ENCODE peak calls at places on chromosomes 6 and 20, in eight cellular contexts. K, J, X, L, R, W, F and S are unnamed samples.

GRCh38 chr20:8509809-8510208 is 377.7 kb downstream of the PLCB1 start:
- DNase-seq in K (no peak), J (no peak), X (no peak), L (no peak), R (no peak), W (peak; percentile 28), F (no peak), S (no peak)

GRCh38 chr6:88166493-88166900 is 350 bp upstream of the CNR1 start:
- DNase-seq in K (no peak), J (no peak), X (no peak), L (no peak), R (no peak), W (peak; percentile 73), F (no peak), S (no peak)

GRCh38 chr6:109925060-109925459 is 53.1 kb upstream of the GPR6 start:
- DNase-seq in K (no peak), J (no peak), X (no peak), L (no peak), R (no peak), W (no peak), F (no peak), S (no peak)

GRCh38 chr6:41706876-41707564 is 28.4 kb downstream of the TFEB start:
- DNase-seq in K (no peak), J (no peak), X (peak; percentile 53), L (no peak), R (no peak), W (no peak), F (no peak), S (no peak)

GRCh38 chr6:143698759-143699750 is 21.3 kb downstream of the PHACTR2 start:
- DNase-seq in K (peak; percentile 29), J (no peak), X (no peak), L (no peak), R (peak; percentile 22), W (no peak), F (no peak), S (no peak)

GRCh38 chr6:43924222-43924702 is 154.3 kb downstream of the VEGFA start:
- DNase-seq in K (no peak), J (no peak), X (peak; percentile 56), L (no peak), R (no peak), W (peak; percentile 47), F (peak; percentile 21), S (no peak)

GRCh38 chr6:111162504-111162903 is 75.2 kb downstream of the SLC16A10 start:
- DNase-seq in K (no peak), J (no peak), X (no peak), L (no peak), R (no peak), W (no peak), F (no peak), S (no peak)

GRCh38 chr6:447381-448165 is 56.0 kb downstream of the IRF4 start:
- DNase-seq in K (no peak), J (no peak), X (no peak), L (no peak), R (no peak), W (no peak), F (no peak), S (peak; percentile 39)

GRCh38 chr20:63254536-63255384 is 497 bp upstream of the NKAIN4 start:
- DNase-seq in K (no peak), J (no peak), X (no peak), L (no peak), R (no peak), W (no peak), F (no peak), S (peak; percentile 76)

GRCh38 chr20:1933465-1933870 is 38.3 kb downstream of the SIRPA start:
- DNase-seq in K (no peak), J (no peak), X (peak; percentile 36), L (no peak), R (no peak), W (peak; percentile 76), F (no peak), S (no peak)

DNA sequence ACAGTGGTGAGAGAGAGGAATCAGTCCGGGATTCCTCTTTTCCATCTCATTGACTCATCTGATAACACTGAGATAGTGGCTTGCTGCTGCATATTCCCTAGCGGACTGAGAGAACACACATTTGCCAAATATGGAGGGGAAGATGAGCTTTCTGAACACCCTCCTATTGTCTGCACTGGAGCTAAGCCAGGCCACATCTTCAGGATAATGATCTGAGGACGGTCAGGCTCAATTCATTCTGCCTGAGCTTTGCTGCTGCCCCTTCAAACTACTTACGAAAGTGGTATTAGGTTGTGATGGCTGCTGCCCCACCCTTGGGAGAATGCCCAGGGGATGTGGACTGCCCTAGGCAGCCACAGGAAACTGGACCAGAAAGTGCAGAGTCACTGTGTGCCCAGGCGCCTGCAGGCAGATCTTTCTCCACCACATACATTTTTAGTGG is 39.4 kb upstream of the PDE7B start:
- DNase-seq in K (no peak), J (no peak), X (peak; percentile 24), L (peak; percentile 49), R (no peak), W (no peak), F (no peak), S (no peak)
- TF ChIP-seq RAD21 in K (no peak), J (no peak), X (no peak), L (no peak), R (no peak), W (no peak), F (no peak), S (no peak)

GRCh38 chr6:10434235-10434634 is 19.4 kb upstream of the TFAP2A start:
- DNase-seq in K (no peak), J (no peak), X (peak; percentile 8), L (no peak), R (no peak), W (no peak), F (no peak), S (no peak)

GRCh38 chr6:10433322-10433721 is 18.4 kb upstream of the TFAP2A start:
- DNase-seq in K (no peak), J (no peak), X (no peak), L (no peak), R (no peak), W (no peak), F (no peak), S (no peak)

GRCh38 chr6:10429638-10430427 is 15.0 kb upstream of the TFAP2A start:
- DNase-seq in K (peak; percentile 50), J (no peak), X (peak; percentile 52), L (peak; percentile 64), R (peak; percentile 46), W (peak; percentile 31), F (peak; percentile 53), S (no peak)

GRCh38 chr6:10426781-10427279 is 12.0 kb upstream of the TFAP2A start:
- DNase-seq in K (no peak), J (no peak), X (no peak), L (no peak), R (no peak), W (no peak), F (no peak), S (no peak)

GRCh38 chr6:10431423-10432164 is 16.7 kb upstream of the TFAP2A start:
- DNase-seq in K (no peak), J (no peak), X (no peak), L (no peak), R (no peak), W (no peak), F (no peak), S (no peak)
- TF ChIP-seq RAD21 in K (no peak), J (no peak), X (no peak), L (no peak), R (no peak), W (no peak), F (no peak), S (no peak)

GRCh38 chr6:105080279-105080678 is 99.5 kb downstream of the POPDC3 start:
- DNase-seq in K (no peak), J (no peak), X (no peak), L (no peak), R (no peak), W (no peak), F (no peak), S (no peak)

GRCh38 chr6:105075210-105075609 is 104.6 kb downstream of the POPDC3 start:
- DNase-seq in K (no peak), J (no peak), X (no peak), L (no peak), R (no peak), W (no peak), F (no peak), S (no peak)

GRCh38 chr6:105072799-105073199 is 107.0 kb downstream of the POPDC3 start:
- DNase-seq in K (peak; percentile 59), J (no peak), X (peak; percentile 38), L (peak; percentile 55), R (no peak), W (no peak), F (no peak), S (no peak)

GRCh38 chr6:105077592-105078463 is 102.0 kb downstream of the POPDC3 start:
- DNase-seq in K (peak; percentile 51), J (peak; percentile 44), X (peak; percentile 64), L (peak; percentile 51), R (peak; percentile 21), W (peak; percentile 31), F (no peak), S (no peak)
- TF ChIP-seq RAD21 in K (peak; percentile 24), J (peak; percentile 78), X (peak; percentile 63), L (peak; percentile 83), R (peak; percentile 88), W (peak; percentile 87), F (peak; percentile 70), S (peak; percentile 63)

DNA sequence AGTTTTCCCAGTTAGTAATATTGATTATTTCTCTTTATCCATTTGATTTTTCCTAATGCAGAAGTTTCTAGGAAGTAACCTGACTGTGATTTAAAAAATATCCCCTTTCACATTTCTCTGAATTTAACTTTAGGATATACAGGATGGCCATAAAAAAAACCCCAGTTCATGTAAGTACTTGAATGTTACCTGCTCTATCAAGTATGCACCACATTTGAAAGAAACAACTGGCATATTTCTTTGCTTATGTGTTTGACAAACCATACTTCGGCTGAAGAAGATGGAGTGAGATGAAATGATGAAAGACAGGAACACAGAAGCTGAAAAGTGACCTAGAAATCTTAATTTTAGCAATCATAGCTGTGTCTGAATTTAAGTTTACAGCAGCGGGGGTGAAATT is 374.0 kb upstream of the NOX3 start:
- DNase-seq in K (no peak), J (no peak), X (no peak), L (no peak), R (no peak), W (no peak), F (no peak), S (no peak)
- TF ChIP-seq RAD21 in K (no peak), J (no peak), X (no peak), L (no peak), R (no peak), W (no peak), F (no peak), S (no peak)

DNA sequence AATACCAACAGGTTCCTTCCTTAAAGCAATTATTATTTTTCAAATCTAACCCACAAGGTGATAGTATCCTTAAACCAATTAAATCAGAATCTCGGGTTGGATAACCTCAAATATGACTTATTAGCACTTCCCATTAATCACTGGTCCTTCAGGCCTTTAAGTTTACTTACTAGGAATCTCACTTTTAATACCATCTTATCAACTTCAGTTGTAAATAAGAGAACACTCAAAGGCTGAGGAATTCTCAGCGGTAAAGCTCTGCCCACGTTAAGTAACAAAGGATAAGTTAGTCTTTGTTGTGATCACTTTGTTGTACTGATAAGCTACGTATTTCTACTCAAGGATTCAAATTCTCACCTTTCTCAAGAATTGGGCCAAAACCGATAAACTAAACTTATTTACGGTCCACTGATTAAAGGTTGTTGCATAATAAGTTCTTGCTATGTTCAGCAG is 82.0 kb downstream of the OR2B2 start:
- DNase-seq in K (no peak), J (no peak), X (no peak), L (no peak), R (no peak), W (no peak), F (no peak), S (no peak)
- TF ChIP-seq RAD21 in K (no peak), J (no peak), X (no peak), L (no peak), R (no peak), W (no peak), F (no peak), S (no peak)